ENCODE peak calls at places on chromosomes 12 and 14, in nine cellular contexts. K is progenitor cell of endocrine pancreas; U is NCI-H2081; O is HFFc6; W is HTR-8/SVneo; Z is stimulated activated CD4-positive, alpha-beta T cell treated with anti-CD3 and anti-CD28 coated beads, Interleukin-2, amount 100 ng/mL, for 24 hours; L is naive thymus-derived CD4-positive, alpha-beta T cell; P is fibroblast of mammary gland; J is frontal cortex. V is an unnamed sample.

GRCh38 chr12:83615152-83615551 is 928.4 kb downstream of the TMTC2 start:
- DNase-seq in K (no peak), U (no peak), O (no peak), W (no peak), Z (no peak), L (no peak), P (no peak), J (no peak), V (no peak)

GRCh38 chr14:87994974-87995373 is 2.0 kb upstream of the GALC start:
- DNase-seq in K (no peak), U (no peak), O (no peak), W (no peak), Z (no peak), L (no peak), P (no peak), J (no peak), V (no peak)

GRCh38 chr12:119089668-119090013 is 89.1 kb upstream of the HSPB8 start:
- DNase-seq in K (no peak), U (no peak), O (no peak), W (no peak), Z (no peak), L (no peak), P (no peak), J (no peak), V (no peak)

GRCh38 chr14:65872536-65872935 is 460.0 kb downstream of the FUT8 start:
- DNase-seq in K (no peak), U (no peak), O (no peak), W (no peak), Z (no peak), L (no peak), P (no peak), J (no peak), V (no peak)

GRCh38 chr12:114313910-114314309 is 92.0 kb downstream of the TBX5 start:
- DNase-seq in K (no peak), U (no peak), O (no peak), W (no peak), Z (no peak), L (no peak), P (no peak), J (no peak), V (no peak)

GRCh38 chr12:104677441-104678089 is 220.8 kb downstream of the CHST11 start:
- DNase-seq in K (no peak), U (no peak), O (no peak), W (no peak), Z (no peak), L (no peak), P (no peak), J (no peak), V (no peak)

GRCh38 chr12:119178544-119179334 is at the start of gene HSPB8:
- DNase-seq in K (peak; percentile 68), U (no peak), O (peak; percentile 95), W (peak; percentile 75), Z (no peak), L (no peak), P (peak; percentile 88), J (peak; percentile 76), V (peak; percentile 14)

GRCh38 chr12:2431810-2432209 is 363.0 kb upstream of the FKBP4 start:
- DNase-seq in K (no peak), U (no peak), O (no peak), W (no peak), Z (no peak), L (no peak), P (peak; percentile 59), J (no peak), V (no peak)

GRCh38 chr12:82687020-82687951 is 580 bp downstream of the TMTC2 start:
- DNase-seq in K (peak; percentile 53), U (peak; percentile 72), O (peak; percentile 2), W (peak; percentile 5), Z (peak; percentile 67), L (peak; percentile 43), P (peak; percentile 18), J (no peak), V (peak; percentile 76)

GRCh38 chr14:70885343-70886014 is 21.8 kb upstream of the PCNX1 start:
- DNase-seq in K (no peak), U (no peak), O (no peak), W (no peak), Z (peak; percentile 59), L (no peak), P (no peak), J (no peak), V (no peak)

GRCh38 chr14:99672506-99673327 is 11.4 kb upstream of the CYP46A1 start:
- DNase-seq in K (no peak), U (no peak), O (no peak), W (no peak), Z (no peak), L (no peak), P (no peak), J (no peak), V (no peak)

GRCh38 chr14:97603201-97603600 is 806.0 kb downstream of the VRK1 start:
- DNase-seq in K (no peak), U (no peak), O (no peak), W (no peak), Z (peak; percentile 17), L (no peak), P (no peak), J (no peak), V (no peak)

GRCh38 chr12:96425973-96426372 is 25.7 kb upstream of the CDK17 start:
- DNase-seq in K (no peak), U (no peak), O (no peak), W (no peak), Z (no peak), L (no peak), P (peak; percentile 92), J (no peak), V (no peak)

GRCh38 chr12:96986883-96987523 is 79.9 kb downstream of the NEDD1 start:
- DNase-seq in K (no peak), U (peak; percentile 77), O (peak; percentile 7), W (peak; percentile 34), Z (peak; percentile 7), L (no peak), P (peak; percentile 31), J (peak; percentile 38), V (peak; percentile 75)

GRCh38 chr14:105474478-105475268 is at the start of gene CRIP2:
- DNase-seq in K (peak; percentile 53), U (peak; percentile 75), O (no peak), W (peak; percentile 57), Z (peak; percentile 41), L (peak; percentile 35), P (no peak), J (peak; percentile 92), V (no peak)

GRCh38 chr12:94601972-94602517 is 48.3 kb downstream of the TMCC3 start:
- DNase-seq in K (no peak), U (no peak), O (no peak), W (no peak), Z (no peak), L (no peak), P (no peak), J (no peak), V (no peak)

GRCh38 chr12:116604883-116605641 is 45.9 kb downstream of the MAP1LC3B2 start:
- DNase-seq in K (no peak), U (no peak), O (no peak), W (no peak), Z (no peak), L (no peak), P (peak; percentile 55), J (no peak), V (no peak)

GRCh38 chr12:32151552-32151951 is 44.9 kb downstream of the BICD1 start:
- DNase-seq in K (no peak), U (no peak), O (no peak), W (no peak), Z (no peak), L (no peak), P (no peak), J (no peak), V (no peak)

GRCh38 chr12:13680916-13681315 is 300.5 kb downstream of the GRIN2B start:
- DNase-seq in K (no peak), U (no peak), O (no peak), W (no peak), Z (no peak), L (no peak), P (no peak), J (no peak), V (no peak)

GRCh38 chr14:67371247-67372148 is 11.4 kb downstream of the EIF2S1 start:
- DNase-seq in K (no peak), U (no peak), O (no peak), W (no peak), Z (no peak), L (no peak), P (peak; percentile 9), J (no peak), V (no peak)

GRCh38 chr14:103121846-103122577 is 1.2 kb upstream of the TNFAIP2 start:
- DNase-seq in K (peak; percentile 44), U (peak; percentile 96), O (no peak), W (peak; percentile 78), Z (no peak), L (no peak), P (peak; percentile 90), J (no peak), V (peak; percentile 89)

GRCh38 chr14:68211421-68211820 is 391.8 kb downstream of the RAD51B start:
- DNase-seq in K (no peak), U (no peak), O (peak; percentile 25), W (no peak), Z (no peak), L (no peak), P (no peak), J (no peak), V (no peak)

GRCh38 chr12:93005928-93006654 is 77.0 kb upstream of the EEA1 start:
- DNase-seq in K (no peak), U (no peak), O (no peak), W (no peak), Z (no peak), L (no peak), P (no peak), J (no peak), V (no peak)

GRCh38 chr12:575948-576612 is 87.2 kb downstream of the NINJ2 start:
- DNase-seq in K (peak; percentile 91), U (peak; percentile 70), O (peak; percentile 26), W (peak; percentile 90), Z (peak; percentile 89), L (peak; percentile 97), P (peak; percentile 58), J (peak; percentile 93), V (peak; percentile 29)

GRCh38 chr14:59570122-59570521 is 6.5 kb downstream of the CCDC175 start:
- DNase-seq in K (no peak), U (no peak), O (no peak), W (no peak), Z (no peak), L (no peak), P (no peak), J (no peak), V (no peak)

GRCh38 chr12:5705791-5706190 is 239.3 kb downstream of the ANO2 start:
- DNase-seq in K (no peak), U (no peak), O (no peak), W (no peak), Z (no peak), L (no peak), P (no peak), J (no peak), V (no peak)

GRCh38 chr14:98444077-98444476 is 827.9 kb downstream of the BCL11B start:
- DNase-seq in K (no peak), U (no peak), O (no peak), W (no peak), Z (no peak), L (peak; percentile 81), P (no peak), J (no peak), V (no peak)

GRCh38 chr14:80005561-80005960 is 205.7 kb downstream of the DIO2 start:
- DNase-seq in K (no peak), U (no peak), O (no peak), W (no peak), Z (no peak), L (no peak), P (no peak), J (no peak), V (no peak)

GRCh38 chr12:54133663-54134375 is 55.0 kb downstream of the SMUG1 start:
- DNase-seq in K (no peak), U (no peak), O (no peak), W (no peak), Z (no peak), L (no peak), P (no peak), J (no peak), V (no peak)

GRCh38 chr14:69506241-69506595 is 21.7 kb downstream of the PLEKHD1 start:
- DNase-seq in K (no peak), U (no peak), O (no peak), W (no peak), Z (no peak), L (no peak), P (no peak), J (no peak), V (no peak)

GRCh38 chr12:58528266-58528665 is 392.0 kb downstream of the LRIG3 start:
- DNase-seq in K (no peak), U (no peak), O (no peak), W (no peak), Z (no peak), L (no peak), P (no peak), J (no peak), V (no peak)